ENCODE peak calls at places on chromosomes 1 and 21, in nine cellular contexts. E is AG10803, F is WTC11, T is fibroblast of villous mesenchyme, N is foreskin keratinocyte, Y is neural crest cell, K is GM12878, O is fibroblast of mammary gland, I is epithelial cell of proximal tubule. R is an unnamed sample.

GRCh38 chr1:53381790-53382401 is 54.0 kb upstream of the LRP8 start:
- DNase-seq in E (peak), F (no peak), T (no peak), N (peak), Y (no peak), K (no peak), O (peak), I (no peak), R (peak)

GRCh38 chr1:52057245-52057644 is 1.1 kb downstream of the BTF3L4 start:
- DNase-seq in E (peak), F (no peak), T (peak), N (no peak), Y (no peak), K (no peak), O (no peak), I (no peak), R (peak)

GRCh38 chr1:196875935-196876334 is 11.9 kb upstream of the CFHR4 start:
- DNase-seq in E (no peak), F (no peak), T (no peak), N (no peak), Y (no peak), K (no peak), O (no peak), I (no peak), R (no peak)

GRCh38 chr1:203464226-203464625 is 11.4 kb upstream of the PRELP start:
- DNase-seq in E (peak), F (no peak), T (no peak), N (no peak), Y (no peak), K (no peak), O (no peak), I (no peak), R (no peak)

GRCh38 chr1:56120021-56120420 is 459.3 kb downstream of the PLPP3 start:
- DNase-seq in E (peak), F (no peak), T (peak), N (no peak), Y (no peak), K (no peak), O (peak), I (no peak), R (peak)

GRCh38 chr1:53408013-53408754 is 51.0 kb upstream of the DMRTB1 start:
- DNase-seq in E (no peak), F (no peak), T (no peak), N (no peak), Y (no peak), K (no peak), O (peak), I (no peak), R (no peak)

GRCh38 chr1:169890761-169891538 is 2.7 kb downstream of the SCYL3 start:
- DNase-seq in E (no peak), F (no peak), T (no peak), N (no peak), Y (no peak), K (peak), O (no peak), I (no peak), R (no peak)

GRCh38 chr1:111615874-111616715 is 3.5 kb upstream of the RAP1A start:
- DNase-seq in E (no peak), F (no peak), T (no peak), N (no peak), Y (no peak), K (peak), O (no peak), I (no peak), R (no peak)

GRCh38 chr21:41823906-41824305 is 55.2 kb downstream of the PRDM15 start:
- DNase-seq in E (no peak), F (no peak), T (no peak), N (no peak), Y (no peak), K (no peak), O (no peak), I (no peak), R (no peak)

GRCh38 chr1:117128323-117129079 is 7.0 kb upstream of the TRIM45 start:
- DNase-seq in E (peak), F (no peak), T (peak), N (peak), Y (no peak), K (no peak), O (peak), I (no peak), R (peak)

GRCh38 chr1:17704176-17704575 is 51.0 kb upstream of the ACTL8 start:
- DNase-seq in E (no peak), F (no peak), T (no peak), N (no peak), Y (no peak), K (no peak), O (no peak), I (no peak), R (no peak)

GRCh38 chr1:35444519-35444774 is 112.8 kb downstream of the KIAA0319L start:
- DNase-seq in E (no peak), F (no peak), T (no peak), N (no peak), Y (no peak), K (no peak), O (no peak), I (no peak), R (no peak)

GRCh38 chr1:35442737-35443136 is 114.5 kb downstream of the KIAA0319L start:
- DNase-seq in E (no peak), F (no peak), T (no peak), N (no peak), Y (no peak), K (no peak), O (peak), I (no peak), R (peak)

GRCh38 chr1:35441926-35442579 is 115.2 kb downstream of the KIAA0319L start:
- DNase-seq in E (no peak), F (no peak), T (no peak), N (peak), Y (no peak), K (no peak), O (no peak), I (no peak), R (no peak)

GRCh38 chr1:35447278-35447677 is 109.9 kb downstream of the KIAA0319L start:
- DNase-seq in E (peak), F (no peak), T (peak), N (no peak), Y (no peak), K (no peak), O (peak), I (no peak), R (peak)

DNA sequence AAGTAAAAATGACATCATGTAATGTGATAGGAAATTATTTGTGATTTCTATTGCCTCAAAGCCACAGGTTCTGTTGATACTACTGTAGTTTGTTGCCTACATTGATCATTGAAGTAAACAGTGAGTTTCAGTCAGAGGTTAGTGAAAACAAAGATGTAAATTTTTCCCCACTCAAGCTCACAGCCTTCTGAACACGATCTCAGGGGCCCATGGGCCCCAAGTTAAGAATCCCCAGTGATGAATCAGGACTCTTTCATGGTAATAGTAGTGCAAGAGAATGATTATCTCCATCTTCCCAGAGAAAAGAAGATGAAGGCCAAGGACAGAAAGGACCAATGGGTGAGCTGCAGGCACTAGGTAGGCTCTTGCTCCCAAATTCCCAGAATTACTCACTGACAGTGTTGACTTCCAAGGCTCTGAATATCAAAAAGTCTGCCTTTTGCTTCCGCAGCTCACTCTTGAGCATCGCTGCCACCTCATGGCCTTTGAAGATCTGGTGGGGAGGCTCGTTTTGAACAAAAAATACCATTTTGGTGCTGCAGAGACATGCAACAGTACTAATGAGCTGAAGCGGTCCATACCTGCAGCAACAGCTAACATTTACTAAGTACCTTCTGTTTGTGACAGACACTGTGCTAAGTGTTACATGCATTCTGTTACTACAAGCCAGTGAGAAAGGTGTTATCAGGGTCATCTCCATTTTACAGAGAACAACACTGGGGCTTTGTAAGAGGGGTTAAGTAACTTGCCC is 113.3 kb downstream of the KIAA0319L start:
- DNase-seq in E (peak), F (no peak), T (no peak), N (no peak), Y (no peak), K (no peak), O (peak), I (no peak), R (peak)
- TF ChIP-seq CTCF in E (peak), F (no peak), T (peak), N (peak), Y (peak), K (peak), O (peak), I (no peak), R (peak)

GRCh38 chr1:6779089-6779805 is 6.0 kb upstream of the CAMTA1 start:
- DNase-seq in E (no peak), F (no peak), T (no peak), N (no peak), Y (no peak), K (no peak), O (no peak), I (no peak), R (no peak)
- TF ChIP-seq CTCF in E (no peak), F (no peak), T (no peak), N (no peak), Y (no peak), K (no peak), O (no peak), I (no peak), R (no peak)

DNA sequence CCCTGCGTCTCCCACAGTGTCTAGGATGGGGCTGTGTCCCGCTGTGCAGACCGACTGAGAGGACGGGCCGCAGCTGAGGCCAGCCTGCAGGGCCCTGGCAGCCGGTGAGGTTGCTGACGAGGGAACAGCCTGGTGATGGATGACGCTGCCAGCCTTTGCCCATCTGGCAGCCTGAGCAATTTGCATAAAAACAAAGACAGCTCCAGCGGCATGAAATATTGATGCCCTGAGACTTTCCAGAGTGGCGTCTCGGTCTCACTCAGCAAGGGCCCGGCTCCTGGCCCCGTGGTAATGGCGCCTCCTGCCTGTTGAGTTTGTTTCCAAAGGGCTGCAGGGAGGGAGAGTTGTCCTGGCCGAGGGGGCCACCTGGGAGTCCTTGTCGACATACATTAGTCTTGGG is 19.1 kb upstream of the KCNA10 start:
- DNase-seq in E (no peak), F (no peak), T (no peak), N (no peak), Y (no peak), K (no peak), O (no peak), I (no peak), R (no peak)
- TF ChIP-seq CTCF in E (no peak), F (no peak), T (no peak), N (no peak), Y (no peak), K (no peak), O (no peak), I (no peak), R (no peak)

GRCh38 chr1:240109920-240110685 is 18.4 kb downstream of the FMN2 start:
- DNase-seq in E (no peak), F (no peak), T (peak), N (no peak), Y (no peak), K (no peak), O (no peak), I (no peak), R (no peak)
- TF ChIP-seq CTCF in E (no peak), F (no peak), T (no peak), N (no peak), Y (no peak), K (no peak), O (no peak), I (no peak), R (no peak)

GRCh38 chr1:10339036-10339567 is 59.8 kb upstream of the PGD start:
- DNase-seq in E (no peak), F (no peak), T (no peak), N (no peak), Y (no peak), K (no peak), O (no peak), I (no peak), R (no peak)

GRCh38 chr1:10339815-10340214 is 59.0 kb upstream of the PGD start:
- DNase-seq in E (peak), F (peak), T (peak), N (peak), Y (peak), K (no peak), O (peak), I (no peak), R (peak)

GRCh38 chr1:10337436-10337835 is 61.4 kb upstream of the PGD start:
- DNase-seq in E (no peak), F (no peak), T (no peak), N (no peak), Y (no peak), K (no peak), O (no peak), I (no peak), R (no peak)

GRCh38 chr1:10338611-10339010 is 60.3 kb upstream of the PGD start:
- DNase-seq in E (no peak), F (no peak), T (no peak), N (no peak), Y (no peak), K (no peak), O (no peak), I (no peak), R (no peak)

DNA sequence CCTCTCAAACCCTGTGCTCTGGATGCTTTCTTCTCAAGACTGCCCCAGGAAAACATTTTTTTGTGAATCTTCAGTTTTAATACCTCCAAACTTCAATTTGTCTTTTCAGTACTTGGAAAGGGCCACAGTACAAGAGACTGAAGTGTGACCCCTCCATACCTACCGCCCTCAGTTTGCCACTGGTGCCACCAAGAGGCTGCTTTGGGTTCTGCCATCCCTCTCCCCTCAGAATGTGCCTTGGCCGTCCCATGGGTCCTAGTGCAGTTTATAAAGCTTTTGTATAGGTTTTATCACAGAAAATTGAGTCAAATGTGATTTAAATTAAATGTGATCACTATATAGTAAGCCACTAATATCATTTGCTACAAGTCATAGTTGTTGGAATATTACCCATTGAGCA is 60.8 kb upstream of the PGD start:
- DNase-seq in E (peak), F (peak), T (peak), N (no peak), Y (peak), K (no peak), O (peak), I (no peak), R (peak)
- TF ChIP-seq CTCF in E (peak), F (no peak), T (peak), N (peak), Y (peak), K (peak), O (peak), I (peak), R (peak)

GRCh38 chr1:167755568-167756145 is 33.9 kb downstream of the MPZL1 start:
- DNase-seq in E (no peak), F (no peak), T (no peak), N (no peak), Y (no peak), K (no peak), O (no peak), I (no peak), R (no peak)

GRCh38 chr1:167761400-167761799 is 39.6 kb downstream of the MPZL1 start:
- DNase-seq in E (no peak), F (no peak), T (no peak), N (no peak), Y (no peak), K (no peak), O (peak), I (no peak), R (no peak)

GRCh38 chr1:167762061-167762746 is 40.4 kb downstream of the MPZL1 start:
- DNase-seq in E (no peak), F (no peak), T (no peak), N (no peak), Y (no peak), K (no peak), O (no peak), I (no peak), R (no peak)

GRCh38 chr1:167756760-167757405 is 35.1 kb downstream of the MPZL1 start:
- DNase-seq in E (no peak), F (no peak), T (peak), N (no peak), Y (no peak), K (no peak), O (no peak), I (no peak), R (peak)

DNA sequence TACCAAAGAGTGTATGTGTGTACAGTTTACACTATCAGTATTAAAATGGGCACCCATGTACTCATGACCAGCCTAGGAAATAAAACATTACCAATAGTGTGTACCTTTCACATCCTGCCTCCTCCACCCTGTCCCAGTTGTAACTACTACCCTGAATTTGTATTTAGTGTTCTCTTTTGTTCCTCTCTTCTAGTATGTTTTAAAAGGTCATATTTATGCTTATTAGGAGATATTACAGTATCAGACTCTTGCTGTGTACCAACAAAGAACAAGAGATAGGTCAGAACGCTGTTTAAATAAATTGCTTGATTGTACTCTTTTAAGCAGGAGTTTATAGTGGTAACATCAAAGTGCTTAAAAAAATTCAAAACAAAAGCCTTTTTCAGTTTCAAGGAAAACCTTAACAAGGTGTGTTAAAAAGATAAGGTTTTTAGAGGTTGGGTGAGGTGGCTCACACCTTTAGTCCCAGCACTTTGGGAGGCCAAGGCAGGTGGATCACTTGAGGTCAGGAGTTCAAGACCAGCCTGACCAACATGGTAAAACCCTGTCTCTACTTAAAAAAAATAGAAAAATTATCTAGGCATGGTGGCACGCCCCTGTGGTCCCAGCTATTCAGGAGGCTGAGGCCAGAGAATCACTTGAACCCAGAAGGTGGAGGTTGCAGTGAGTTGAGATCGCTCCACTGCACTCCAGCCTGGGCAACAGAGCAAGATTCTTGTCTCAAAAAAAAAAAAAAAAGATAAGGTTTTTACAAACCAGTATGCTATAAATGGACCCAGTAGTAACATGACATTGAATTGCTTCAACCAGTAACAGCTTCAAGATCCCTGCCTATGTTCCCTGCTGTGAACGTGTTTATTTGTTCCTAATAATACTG is 35.9 kb downstream of the MPZL1 start:
- DNase-seq in E (no peak), F (no peak), T (no peak), N (no peak), Y (no peak), K (no peak), O (no peak), I (no peak), R (no peak)
- TF ChIP-seq CTCF in E (no peak), F (no peak), T (no peak), N (no peak), Y (no peak), K (no peak), O (no peak), I (no peak), R (no peak)

R was measured in choroid plexus epithelial cell.